ENCODE peak calls at places on chromosomes 11 and 22, in ten cellular contexts. V, R, A, S, W, Y, I, F, Z and P are unnamed samples. For H3K36me3, the result is how much of the 10 kb centered on the place peaks cover.

GRCh38 chr11:131664811-131665210 is 294.4 kb downstream of the NTM start:
- DNase-seq in I (no peak), S (no peak), A (no peak), V (no peak), Z (no peak), W (no peak), Y (no peak), R (peak), F (no peak), P (peak)

GRCh38 chr11:75536786-75537629 is 11.3 kb upstream of the GDPD5 start:
- DNase-seq in R (no peak), I (no peak), F (no peak), Z (no peak), V (no peak), Y (no peak), W (no peak), S (no peak), A (no peak), P (peak)

GRCh38 chr22:24185501-24186351 is 4.4 kb downstream of the SUSD2 start:
- DNase-seq in F (no peak), I (no peak), R (no peak), S (no peak), V (peak), A (no peak), Z (peak), W (no peak), Y (peak), P (no peak)

GRCh38 chr22:38417252-38418060 is 37.5 kb downstream of the KCNJ4 start:
- DNase-seq in S (no peak), Y (no peak), W (no peak), V (peak), R (no peak), A (no peak), Z (peak), I (no peak), F (no peak), P (peak)

GRCh38 chr11:33668951-33669596 is 31.6 kb downstream of the C11orf91 start:
- DNase-seq in Z (no peak), R (no peak), W (no peak), A (no peak), Y (no peak), I (no peak), S (no peak), F (no peak), V (no peak), P (no peak)

GRCh38 chr11:70612459-70613141 is 214.3 kb downstream of the CTTN start:
- DNase-seq in Z (no peak), R (no peak), V (no peak), S (no peak), F (no peak), A (no peak), I (no peak), W (no peak), Y (no peak), P (no peak)

GRCh38 chr11:48103621-48104561 is 112.7 kb upstream of the OR4B1 start:
- DNase-seq in Z (no peak), W (no peak), F (peak), I (no peak), A (no peak), R (peak), Y (no peak), V (no peak), S (no peak), P (no peak)

GRCh38 chr11:20599424-20600346 is at the start of gene SLC6A5:
- DNase-seq in I (no peak), W (peak), A (no peak), Z (peak), R (peak), Y (peak), V (peak), S (peak), F (no peak), P (peak)

GRCh38 chr11:130771708-130772107 is 144.6 kb downstream of the SNX19 start:
- DNase-seq in Y (no peak), V (no peak), A (no peak), S (peak), I (no peak), F (no peak), W (no peak), R (no peak), Z (no peak), P (peak)

GRCh38 chr22:36381513-36382079 is 6.2 kb downstream of the MYH9 start:
- DNase-seq in Z (no peak), F (no peak), V (no peak), Y (no peak), I (no peak), A (no peak), W (no peak), S (no peak), R (no peak), P (no peak)

GRCh38 chr22:36383110-36383581 is 4.6 kb downstream of the MYH9 start:
- DNase-seq in W (no peak), V (no peak), I (no peak), Y (no peak), R (peak), Z (no peak), A (peak), S (peak), F (no peak), P (no peak)

GRCh38 chr22:36377022-36377631 is 10.6 kb downstream of the MYH9 start:
- DNase-seq in Y (no peak), W (no peak), R (no peak), F (no peak), Z (no peak), V (no peak), S (no peak), I (no peak), A (no peak), P (no peak)

GRCh38 chr22:36378080-36378788 is 9.5 kb downstream of the MYH9 start:
- DNase-seq in R (no peak), A (no peak), S (no peak), F (no peak), Y (no peak), Z (no peak), V (no peak), I (no peak), W (no peak), P (no peak)

GRCh38 chr22:36379593-36380361 is 8.0 kb downstream of the MYH9 start:
- DNase-seq in I (peak), Y (no peak), F (no peak), A (peak), V (peak), S (no peak), R (no peak), Z (no peak), W (no peak), P (peak)
- H3K4me3 ChIP-seq in I (peak), Y (peak), F (no peak), A (peak), V (no peak), S (no peak), R (no peak), Z (no peak), W (peak), P (no peak)

GRCh38 chr22:50280708-50281383 is 10.7 kb upstream of the MAPK11 start:
- DNase-seq in A (no peak), F (no peak), V (no peak), R (no peak), I (no peak), S (no peak), Y (no peak), Z (no peak), W (no peak), P (no peak)
- H3K36me3 ChIP-seq in A (under half), F (under half), V (under half), R (half or more), I (half or more), S (half or more), Y (half or more), Z (under half), W (under half), P (under half)

GRCh38 chr11:124837491-124837856 is 27.8 kb upstream of the ROBO3 start:
- DNase-seq in I (no peak), Y (no peak), A (no peak), R (peak), F (no peak), V (peak), Z (no peak), W (no peak), S (peak), P (peak)
- H3K4me3 ChIP-seq in I (no peak), Y (no peak), A (no peak), R (no peak), F (no peak), V (no peak), Z (no peak), W (no peak), S (no peak), P (no peak)

GRCh38 chr11:36436084-36436483 is 74.0 kb downstream of the TRAF6 start:
- DNase-seq in F (no peak), A (no peak), R (no peak), Y (no peak), V (no peak), Z (no peak), W (no peak), I (no peak), S (no peak), P (no peak)
- H3K36me3 ChIP-seq in F (under half), A (under half), R (under half), Y (under half), V (under half), Z (under half), W (under half), I (under half), S (under half), P (under half)